ENCODE peak calls at places on chromosomes 13 and 19, in five cellular contexts. M is neural crest cell, U is ascending aorta, X is pancreas, Y is omental fat pad. A is an unnamed sample.

GRCh38 chr13:101455863-101456262 is 3.4 kb downstream of the ITGBL1 start:
- DNase-seq in Y (no peak), U (no peak), M (no peak), X (no peak), A (no peak)

GRCh38 chr13:88627071-88627470 is 955.9 kb downstream of the SLITRK5 start:
- DNase-seq in U (no peak), Y (no peak), X (no peak), M (no peak), A (no peak)

GRCh38 chr13:32031815-32032345 is 306 bp downstream of the FRY start:
- DNase-seq in Y (no peak), X (no peak), U (no peak), M (no peak), A (no peak)

GRCh38 chr19:681638-682037 is 5.4 kb downstream of the FSTL3 start:
- DNase-seq in Y (no peak), U (no peak), M (no peak), X (no peak), A (no peak)

GRCh38 chr19:51417107-51417806 is at the start of gene SIGLEC10:
- DNase-seq in M (no peak), U (no peak), Y (no peak), X (no peak), A (peak)

GRCh38 chr13:95906999-95907398 is 146.2 kb downstream of the UGGT2 start:
- DNase-seq in U (no peak), Y (no peak), X (no peak), M (no peak), A (no peak)

GRCh38 chr13:64314286-64314685 is 2898.6 kb upstream of the PCDH20 start:
- DNase-seq in Y (no peak), U (no peak), X (no peak), M (no peak), A (no peak)

GRCh38 chr13:20127263-20127562 is 33.6 kb downstream of the GJA3 start:
- DNase-seq in M (no peak), U (no peak), X (no peak), Y (no peak), A (no peak)

GRCh38 chr13:79349011-79349410 is 57.0 kb downstream of the RBM26 start:
- DNase-seq in U (no peak), M (no peak), Y (no peak), X (no peak), A (no peak)

GRCh38 chr19:55383279-55383788 is 758 bp downstream of the TMEM238 start:
- DNase-seq in U (no peak), X (no peak), Y (no peak), M (no peak), A (no peak)

GRCh38 chr13:105232403-105232802 is 1303.1 kb downstream of the EFNB2 start:
- DNase-seq in U (no peak), X (no peak), Y (no peak), M (no peak), A (no peak)

GRCh38 chr13:101706651-101707050 is 254.2 kb downstream of the ITGBL1 start:
- DNase-seq in M (no peak), U (no peak), Y (no peak), X (no peak), A (no peak)

GRCh38 chr13:53200498-53201453 is 172.2 kb downstream of the OLFM4 start:
- DNase-seq in M (peak), Y (no peak), X (peak), U (no peak), A (peak)

GRCh38 chr19:46963093-46963734 is 56.4 kb upstream of the NPAS1 start:
- DNase-seq in Y (no peak), M (no peak), U (no peak), X (no peak), A (peak)

GRCh38 chr13:38965281-38965680 is 25.4 kb downstream of the STOML3 start:
- DNase-seq in Y (no peak), M (no peak), X (no peak), U (no peak), A (no peak)

GRCh38 chr13:106570354-106570822 is 2.5 kb upstream of the ARGLU1 start:
- DNase-seq in U (peak), X (peak), Y (peak), M (peak), A (no peak)

GRCh38 chr19:51921949-51922348 is 5.3 kb upstream of the ZNF613 start:
- DNase-seq in M (no peak), X (no peak), U (no peak), Y (no peak), A (no peak)

GRCh38 chr19:48061401-48062344 is 17.8 kb upstream of the CABP5 start:
- DNase-seq in X (no peak), U (no peak), Y (no peak), M (no peak), A (no peak)

GRCh38 chr19:48060381-48060780 is 16.5 kb upstream of the CABP5 start:
- DNase-seq in U (no peak), X (no peak), M (no peak), Y (no peak), A (no peak)

GRCh38 chr19:48053856-48054255 is 10.0 kb upstream of the CABP5 start:
- DNase-seq in U (no peak), M (no peak), X (no peak), Y (no peak), A (no peak)

GRCh38 chr19:48064509-48064908 is 20.6 kb upstream of the CABP5 start:
- DNase-seq in Y (no peak), U (no peak), M (no peak), X (no peak), A (no peak)

GRCh38 chr19:48059331-48059730 is 15.5 kb upstream of the CABP5 start:
- DNase-seq in M (no peak), Y (no peak), X (no peak), U (no peak), A (no peak)
- TF ChIP-seq CTCF in M (no peak), Y (no peak), X (no peak), U (no peak), A (no peak)

GRCh38 chr19:12749938-12750521 is 1.6 kb upstream of the BEST2 start:
- DNase-seq in U (no peak), X (no peak), M (no peak), Y (no peak), A (no peak)

GRCh38 chr19:12748489-12748888 is 3.1 kb upstream of the BEST2 start:
- DNase-seq in U (no peak), M (no peak), X (no peak), Y (no peak), A (no peak)

GRCh38 chr19:12750851-12751250 is 740 bp upstream of the BEST2 start:
- DNase-seq in Y (no peak), M (no peak), X (no peak), U (no peak), A (no peak)

DNA sequence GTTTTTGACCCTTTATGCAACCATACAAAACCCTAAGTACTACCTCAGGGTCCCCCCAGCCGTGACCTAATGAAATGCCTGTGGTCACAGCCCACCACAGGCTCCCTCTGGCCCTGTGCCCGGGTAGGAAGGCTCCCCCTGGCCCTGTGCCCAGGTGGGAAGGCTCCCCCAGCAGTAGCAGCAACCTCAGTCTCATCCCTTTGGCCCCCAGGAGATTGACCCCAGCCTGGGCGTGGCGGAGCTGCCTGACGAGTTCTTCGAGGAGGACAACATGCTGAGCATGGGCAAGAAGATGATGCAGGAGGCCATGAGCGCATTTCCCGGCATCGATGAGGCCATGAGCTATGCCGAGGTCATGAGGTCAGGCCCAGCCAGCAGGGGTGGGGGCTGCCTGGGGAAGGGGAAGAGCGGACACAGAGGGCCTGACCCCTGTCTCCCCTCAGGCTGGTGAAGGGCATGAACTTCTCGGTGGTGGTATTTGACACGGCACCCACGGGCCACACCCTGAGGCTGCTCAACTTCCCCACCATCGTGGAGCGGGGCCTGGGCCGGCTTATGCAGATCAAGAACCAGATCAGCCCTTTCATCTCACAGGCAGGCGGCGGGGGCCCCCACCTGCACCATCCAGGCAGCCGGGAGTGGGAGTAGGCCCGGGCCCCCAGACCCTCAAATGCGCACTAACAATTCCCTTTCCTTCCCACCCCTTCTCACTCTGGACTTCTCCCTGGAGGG is 6.3 kb upstream of the BEST2 start:
- DNase-seq in X (no peak), M (no peak), U (no peak), Y (no peak), A (no peak)
- TF ChIP-seq CTCF in X (no peak), M (no peak), U (no peak), Y (no peak), A (no peak)

DNA sequence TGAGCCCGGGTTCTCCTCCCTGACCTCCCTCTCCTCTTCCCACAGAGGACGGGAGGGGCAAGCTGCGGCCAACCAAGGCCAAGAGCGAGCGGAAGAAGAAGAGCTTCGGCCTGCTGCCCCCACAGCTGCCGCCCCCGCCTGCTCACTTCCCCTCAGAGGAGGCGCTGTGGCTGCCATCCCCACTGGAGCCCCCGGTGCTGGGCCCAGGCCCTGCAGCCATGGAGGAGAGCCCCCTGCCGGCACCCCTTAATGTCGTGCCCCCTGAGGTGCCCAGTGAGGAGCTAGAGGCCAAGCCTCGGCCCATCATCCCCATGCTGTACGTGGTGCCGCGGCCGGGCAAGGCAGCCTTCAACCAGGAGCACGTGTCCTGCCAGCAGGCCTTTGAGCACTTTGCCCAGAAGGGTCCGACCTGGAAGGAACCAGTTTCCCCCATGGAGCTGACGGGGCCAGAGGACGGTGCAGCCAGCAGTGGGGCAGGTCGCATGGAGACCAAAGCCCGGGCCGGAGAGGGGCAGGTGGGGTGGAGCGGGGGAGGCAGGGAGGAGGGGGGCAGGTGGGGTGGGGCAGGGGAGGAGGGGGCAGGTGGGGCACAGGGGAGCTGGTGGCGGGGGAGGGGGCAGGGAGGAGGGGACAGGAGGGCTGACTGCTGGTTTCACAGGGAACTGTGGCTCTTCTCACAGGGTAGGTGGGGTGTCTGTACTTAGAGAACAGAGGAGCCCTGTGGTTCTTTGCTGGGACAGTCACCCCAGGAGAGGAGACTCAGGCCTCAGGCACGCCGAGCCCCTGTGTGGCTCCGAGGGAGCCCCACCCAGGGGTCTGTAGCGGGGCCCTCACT is 162.3 kb downstream of the KDM4B start:
- DNase-seq in U (no peak), X (no peak), Y (no peak), M (no peak), A (peak)
- TF ChIP-seq CTCF in U (no peak), X (no peak), Y (no peak), M (no peak), A (peak)

GRCh38 chr13:97221046-97221445 is 1.1 kb upstream of the MBNL2 start:
- DNase-seq in U (no peak), Y (no peak), M (no peak), X (no peak), A (no peak)
- TF ChIP-seq CTCF in U (no peak), Y (no peak), M (no peak), X (no peak), A (no peak)

DNA sequence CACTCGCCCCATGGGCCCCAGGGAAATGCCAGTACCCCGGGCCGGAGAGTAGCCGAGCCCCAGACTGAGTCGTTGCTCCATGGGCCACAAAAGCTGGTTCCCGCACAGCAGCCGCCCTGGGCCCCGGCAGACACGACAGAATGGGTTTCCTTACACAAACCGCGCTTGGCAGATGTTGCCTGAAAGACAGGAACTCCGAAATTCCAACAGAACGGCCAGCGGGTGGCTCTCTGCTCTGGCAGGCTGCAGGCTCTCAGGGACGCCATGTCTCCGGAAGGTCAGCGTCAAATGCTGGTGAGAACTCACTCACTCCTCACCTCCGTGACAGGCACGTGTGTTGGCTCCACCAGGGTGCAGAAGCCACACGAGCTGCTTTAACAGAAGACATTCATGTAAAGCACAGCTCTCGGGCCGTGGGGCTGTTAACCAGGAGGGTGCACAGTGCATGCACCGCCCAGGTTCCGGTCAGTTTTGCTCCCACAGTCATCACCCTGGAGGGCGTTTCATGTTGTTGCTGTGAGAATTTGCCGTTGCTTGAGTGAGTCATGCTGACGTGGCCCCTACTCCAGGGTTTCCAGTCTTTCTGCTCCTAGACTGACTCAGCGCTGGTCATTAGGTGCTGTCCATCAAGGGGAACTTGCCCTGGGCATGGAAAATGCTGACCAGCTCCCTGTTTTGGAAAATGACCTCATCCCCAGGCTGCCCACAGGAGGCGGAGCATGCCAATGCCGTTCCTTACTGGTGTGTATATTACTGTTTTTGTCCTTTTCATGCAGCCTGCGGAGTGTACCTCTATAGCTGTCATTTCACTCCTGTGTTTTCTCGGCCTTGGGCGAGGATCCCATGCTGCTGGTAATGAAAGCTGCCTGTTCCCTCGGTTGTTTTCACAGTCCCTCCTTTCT is 44.8 kb downstream of the ANKRD10 start:
- DNase-seq in M (no peak), X (peak), Y (peak), U (peak), A (no peak)
- TF ChIP-seq CTCF in M (no peak), X (no peak), Y (no peak), U (peak), A (no peak)

DNA sequence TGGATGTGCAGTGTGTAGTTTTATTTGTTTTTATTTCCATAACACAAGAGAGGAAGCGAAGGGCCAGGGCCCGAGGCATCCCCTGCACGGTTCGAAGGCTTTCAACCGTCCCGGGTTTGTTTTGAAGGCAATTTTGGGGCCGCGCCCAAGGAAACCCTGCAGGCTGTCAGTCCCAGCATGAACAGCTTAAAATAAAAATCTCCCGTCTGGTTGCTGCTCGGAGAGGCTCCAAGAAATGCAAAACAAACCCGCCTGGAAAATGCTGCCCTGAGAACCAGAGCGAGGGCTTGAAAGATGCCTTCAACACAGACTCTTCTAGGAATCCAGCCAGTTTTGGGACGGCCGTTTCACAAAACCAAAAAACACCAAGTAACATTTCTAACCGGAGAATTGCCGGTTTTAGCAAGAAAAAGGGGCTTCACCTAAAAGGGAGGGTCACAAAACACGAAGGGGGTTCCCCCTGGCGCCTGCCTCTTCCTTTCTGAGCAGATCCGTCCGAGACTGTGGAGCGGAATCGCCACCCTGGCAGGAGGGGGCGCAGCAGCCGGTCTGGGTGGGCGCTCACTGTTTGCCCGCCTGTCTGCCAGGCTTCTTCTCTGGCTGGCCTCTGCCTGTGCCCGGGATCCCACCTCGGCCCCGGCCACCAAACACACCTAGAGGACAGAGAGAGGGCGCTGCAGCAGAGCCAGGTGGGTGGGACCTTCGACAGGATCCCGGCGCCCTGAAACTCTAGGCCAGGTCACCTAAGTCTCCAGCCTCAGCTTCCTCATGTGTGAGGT is 15.8 kb downstream of the LSM4 start:
- DNase-seq in M (no peak), Y (no peak), X (no peak), U (no peak), A (peak)
- TF ChIP-seq CTCF in M (no peak), Y (no peak), X (no peak), U (peak), A (peak)

GRCh38 chr13:112968910-112969691 is at the start of gene MCF2L:
- DNase-seq in M (peak), X (peak), U (no peak), Y (no peak), A (peak)
- TF ChIP-seq CTCF in M (no peak), X (no peak), U (no peak), Y (no peak), A (no peak)

GRCh38 chr13:41654800-41655199 is 197.4 kb downstream of the RGCC start:
- DNase-seq in U (no peak), M (no peak), Y (no peak), X (no peak), A (no peak)

GRCh38 chr13:41651413-41652068 is 194.2 kb downstream of the RGCC start:
- DNase-seq in M (no peak), X (no peak), Y (no peak), U (no peak), A (no peak)

GRCh38 chr13:41655997-41656396 is 198.6 kb downstream of the RGCC start:
- DNase-seq in X (no peak), Y (no peak), M (no peak), U (no peak), A (no peak)

GRCh38 chr13:41650706-41651105 is 193.4 kb downstream of the RGCC start:
- DNase-seq in Y (no peak), X (no peak), U (no peak), M (no peak), A (no peak)

DNA sequence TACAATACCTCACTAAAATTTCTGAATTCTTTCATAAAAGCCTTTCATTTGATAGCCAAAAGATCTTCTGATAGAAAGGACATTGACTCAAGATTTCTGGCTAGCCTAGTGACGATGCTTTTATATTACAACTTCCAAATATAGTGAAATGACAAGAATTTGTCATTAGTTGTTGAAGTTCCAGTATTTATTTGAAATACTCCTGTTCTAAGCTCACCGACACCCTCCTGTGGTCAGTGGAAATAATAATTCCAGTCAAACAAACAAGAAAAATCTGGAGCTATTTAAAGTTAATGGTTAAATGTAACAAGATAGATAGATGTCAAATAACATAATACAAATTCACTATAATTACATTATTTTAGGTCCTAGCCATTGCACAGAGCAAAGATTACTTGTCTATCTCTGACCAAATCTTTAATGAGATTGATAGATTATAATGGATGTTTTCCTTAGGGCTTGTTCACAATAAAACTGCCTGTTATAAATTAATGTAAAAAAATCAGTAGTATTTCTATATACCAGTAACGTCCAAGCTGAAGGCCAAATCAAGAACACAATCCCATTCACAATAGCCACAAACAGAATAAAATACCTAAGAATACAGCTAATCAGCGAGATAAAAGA is 195.5 kb downstream of the RGCC start:
- DNase-seq in U (no peak), Y (no peak), X (no peak), M (peak), A (peak)
- TF ChIP-seq CTCF in U (peak), Y (no peak), X (peak), M (peak), A (peak)

GRCh38 chr13:98204546-98204945 is 27.5 kb upstream of the RNF113B start:
- DNase-seq in X (no peak), M (no peak), U (no peak), Y (no peak), A (no peak)

GRCh38 chr13:98206946-98207345 is 29.9 kb upstream of the RNF113B start:
- DNase-seq in X (no peak), M (no peak), Y (no peak), U (no peak), A (no peak)

GRCh38 chr13:98201178-98201577 is 24.1 kb upstream of the RNF113B start:
- DNase-seq in U (no peak), Y (no peak), X (no peak), M (no peak), A (no peak)

GRCh38 chr13:98202026-98202425 is 25.0 kb upstream of the RNF113B start:
- DNase-seq in X (no peak), Y (no peak), M (peak), U (no peak), A (no peak)

GRCh38 chr13:98203641-98204326 is 26.7 kb upstream of the RNF113B start:
- DNase-seq in X (no peak), U (no peak), Y (no peak), M (no peak), A (no peak)
- TF ChIP-seq CTCF in X (no peak), U (no peak), Y (no peak), M (no peak), A (no peak)